ENCODE peak calls at places on chromosomes 11 and 22, in four cellular contexts. R, K, Z and Q are unnamed samples.

GRCh38 chr11:19087658-19088057 is 27.1 kb upstream of the MRGPRX2 start:
- DNase-seq in R (no peak), K (no peak), Z (no peak), Q (no peak)

GRCh38 chr22:39457047-39457545 is 284 bp downstream of the MGAT3 start:
- DNase-seq in R (no peak), K (no peak), Z (no peak), Q (no peak)

GRCh38 chr22:26845016-26845728 is 187.8 kb downstream of the MIAT start:
- DNase-seq in R (no peak), K (peak; percentile 92), Z (no peak), Q (no peak)

GRCh38 chr11:111835665-111836064 is 35.7 kb downstream of the ALG9 start:
- DNase-seq in R (no peak), K (no peak), Z (no peak), Q (no peak)

GRCh38 chr11:85759915-85760314 is 51.0 kb downstream of the SYTL2 start:
- DNase-seq in R (no peak), K (no peak), Z (no peak), Q (no peak)

GRCh38 chr22:26502688-26503561 is 9.3 kb downstream of the TFIP11 start:
- DNase-seq in R (peak; percentile 55), K (peak; percentile 66), Z (peak; percentile 25), Q (peak; percentile 66)

GRCh38 chr11:98107736-98108135 is 913.0 kb upstream of the CNTN5 start:
- DNase-seq in R (no peak), K (peak; percentile 22), Z (no peak), Q (no peak)

GRCh38 chr11:44596541-44597276 is 31.2 kb downstream of the CD82 start:
- DNase-seq in R (no peak), K (no peak), Z (no peak), Q (no peak)

GRCh38 chr22:17587631-17588030 is 24.3 kb downstream of the SLC25A18 start:
- DNase-seq in R (no peak), K (no peak), Z (no peak), Q (no peak)

GRCh38 chr11:18063131-18063530 is 17.1 kb upstream of the TPH1 start:
- DNase-seq in R (no peak), K (no peak), Z (no peak), Q (no peak)

GRCh38 chr11:129766858-129767604 is 48.6 kb upstream of the TMEM45B start:
- DNase-seq in R (peak; percentile 37), K (peak; percentile 66), Z (no peak), Q (peak; percentile 37)

GRCh38 chr22:29816539-29816938 is 21.5 kb downstream of the ASCC2 start:
- DNase-seq in R (no peak), K (no peak), Z (no peak), Q (no peak)

GRCh38 chr11:110490886-110491285 is 61.1 kb downstream of the FDX1 start:
- DNase-seq in R (no peak), K (no peak), Z (no peak), Q (no peak)

GRCh38 chr11:44806631-44807030 is 79.9 kb downstream of the TSPAN18 start:
- DNase-seq in R (no peak), K (no peak), Z (no peak), Q (no peak)

GRCh38 chr11:64688534-64688982 is 34.4 kb downstream of the NRXN2 start:
- DNase-seq in R (peak; percentile 89), K (peak; percentile 96), Z (peak; percentile 92), Q (peak; percentile 93)

GRCh38 chr11:3370268-3370870 is 8.6 kb downstream of the ZNF195 start:
- DNase-seq in R (no peak), K (no peak), Z (no peak), Q (no peak)

GRCh38 chr11:56706486-56706885 is 7.6 kb downstream of the OR9G1 start:
- DNase-seq in R (no peak), K (no peak), Z (no peak), Q (no peak)

GRCh38 chr11:57460017-57460755 is at the start of gene RTN4RL2:
- DNase-seq in R (no peak), K (peak; percentile 89), Z (peak; percentile 62), Q (peak; percentile 47)

GRCh38 chr11:37040921-37041320 is 442.9 kb upstream of the RAG2 start:
- DNase-seq in R (no peak), K (no peak), Z (no peak), Q (no peak)

GRCh38 chr11:117851091-117851490 is 25.4 kb downstream of the FXYD6 start:
- DNase-seq in R (no peak), K (peak; percentile 79), Z (no peak), Q (peak; percentile 30)

GRCh38 chr11:38598413-38598812 is 2000.4 kb upstream of the RAG2 start:
- DNase-seq in R (no peak), K (no peak), Z (no peak), Q (no peak)

GRCh38 chr11:64164392-64165312 is 1.3 kb downstream of the MACROD1 start:
- DNase-seq in R (peak; percentile 36), K (no peak), Z (peak; percentile 65), Q (no peak)

GRCh38 chr11:97567801-97568200 is 1178.0 kb downstream of the JRKL start:
- DNase-seq in R (no peak), K (no peak), Z (no peak), Q (no peak)

GRCh38 chr11:18140145-18140544 is 7.8 kb downstream of the MRGPRX3 start:
- DNase-seq in R (no peak), K (no peak), Z (no peak), Q (no peak)

GRCh38 chr11:86916330-86916729 is 38.9 kb downstream of the FZD4 start:
- DNase-seq in R (no peak), K (peak; percentile 95), Z (no peak), Q (no peak)

GRCh38 chr11:12125609-12126149 is 15.3 kb downstream of the MICAL2 start:
- DNase-seq in R (no peak), K (no peak), Z (no peak), Q (no peak)

GRCh38 chr22:37604875-37605274 is 3.8 kb upstream of the GGA1 start:
- DNase-seq in R (no peak), K (no peak), Z (no peak), Q (no peak)

GRCh38 chr11:44531636-44532035 is 33.8 kb upstream of the CD82 start:
- DNase-seq in R (no peak), K (no peak), Z (no peak), Q (no peak)

GRCh38 chr11:45927332-45927683 is 4.9 kb downstream of the LARGE2 start:
- DNase-seq in R (peak; percentile 7), K (no peak), Z (no peak), Q (no peak)

GRCh38 chr11:107372439-107372838 is 85.2 kb downstream of the CWF19L2 start:
- DNase-seq in R (no peak), K (no peak), Z (no peak), Q (no peak)

GRCh38 chr22:25068701-25069100 is 116.2 kb downstream of the KIAA1671 start:
- DNase-seq in R (no peak), K (no peak), Z (no peak), Q (no peak)

GRCh38 chr11:61267437-61267841 is 26.5 kb downstream of the PGA5 start:
- DNase-seq in R (peak; percentile 19), K (no peak), Z (no peak), Q (peak; percentile 73)

GRCh38 chr11:118167253-118167652 is 9.2 kb downstream of the SCN2B start:
- DNase-seq in R (no peak), K (no peak), Z (no peak), Q (no peak)

GRCh38 chr11:47376543-47377371 is 1.6 kb downstream of the SPI1 start:
- DNase-seq in R (peak; percentile 39), K (no peak), Z (no peak), Q (no peak)

DNA sequence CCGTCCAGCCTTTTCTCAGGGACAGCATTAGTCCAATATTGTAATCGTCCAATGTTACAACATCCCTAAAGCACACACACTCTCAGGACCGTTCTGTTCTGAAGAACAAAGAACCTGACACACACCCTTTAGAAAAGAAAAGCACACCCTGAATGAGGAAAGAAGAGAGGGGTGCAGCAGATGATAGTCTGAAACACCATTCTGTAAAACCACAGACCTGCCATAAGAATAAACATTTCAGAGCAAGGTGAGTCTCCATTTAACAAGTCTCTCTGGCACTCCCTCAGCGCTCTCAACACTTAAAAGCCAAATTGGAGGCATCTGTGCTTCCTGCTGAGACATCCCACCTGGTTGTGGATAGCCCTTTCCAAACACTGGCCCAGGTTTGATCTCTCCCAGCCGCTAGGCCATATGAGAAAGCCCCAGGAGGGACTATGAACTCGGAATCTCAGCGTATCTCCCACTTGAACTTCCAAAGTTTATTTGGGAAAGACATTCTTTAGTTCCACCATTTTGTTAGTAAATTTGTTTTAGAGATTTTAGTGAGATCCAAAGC is 36.3 kb downstream of the ETS1 start:
- DNase-seq in R (no peak), K (no peak), Z (no peak), Q (no peak)
- H3K4me1 ChIP-seq in R (peaks cover 20% of the 10 kb centered on the region), K (no peaks in the 10 kb centered on the region), Z (peaks cover 75% of the 10 kb centered on the region), Q (peaks cover 4% of the 10 kb centered on the region)

DNA sequence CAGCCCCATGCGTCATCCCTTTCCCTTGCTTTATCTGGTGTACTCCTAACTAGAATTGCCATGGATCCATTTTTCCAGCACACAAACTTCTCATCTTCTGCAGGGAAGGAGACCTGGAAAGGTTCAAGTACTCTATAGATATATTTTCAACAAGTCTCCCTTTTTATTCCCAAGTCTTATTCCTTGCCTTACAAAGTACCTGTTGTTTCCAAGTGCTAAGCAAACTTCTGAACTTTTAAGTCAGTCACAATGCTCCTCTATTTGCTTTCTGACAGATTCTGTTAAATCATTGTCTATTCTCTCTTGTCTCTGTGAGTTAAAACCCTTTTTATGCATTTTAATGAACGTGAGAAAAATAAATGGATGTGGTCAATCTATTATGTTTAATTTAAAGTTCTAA is 20.4 kb downstream of the CCDC73 start:
- DNase-seq in R (no peak), K (no peak), Z (no peak), Q (no peak)
- H3K27me3 ChIP-seq in R (no peaks in the 10 kb centered on the region), K (no peaks in the 10 kb centered on the region), Z (no peaks in the 10 kb centered on the region), Q (no peaks in the 10 kb centered on the region)

GRCh38 chr22:46047841-46048595 is 71.1 kb upstream of the WNT7B start:
- DNase-seq in R (peak; percentile 16), K (no peak), Z (no peak), Q (peak; percentile 24)
- H3K4me1 ChIP-seq in R (peaks cover 55% of the 10 kb centered on the region), K (peaks cover 20% of the 10 kb centered on the region), Z (peaks cover 91% of the 10 kb centered on the region), Q (peaks cover 58% of the 10 kb centered on the region)

DNA sequence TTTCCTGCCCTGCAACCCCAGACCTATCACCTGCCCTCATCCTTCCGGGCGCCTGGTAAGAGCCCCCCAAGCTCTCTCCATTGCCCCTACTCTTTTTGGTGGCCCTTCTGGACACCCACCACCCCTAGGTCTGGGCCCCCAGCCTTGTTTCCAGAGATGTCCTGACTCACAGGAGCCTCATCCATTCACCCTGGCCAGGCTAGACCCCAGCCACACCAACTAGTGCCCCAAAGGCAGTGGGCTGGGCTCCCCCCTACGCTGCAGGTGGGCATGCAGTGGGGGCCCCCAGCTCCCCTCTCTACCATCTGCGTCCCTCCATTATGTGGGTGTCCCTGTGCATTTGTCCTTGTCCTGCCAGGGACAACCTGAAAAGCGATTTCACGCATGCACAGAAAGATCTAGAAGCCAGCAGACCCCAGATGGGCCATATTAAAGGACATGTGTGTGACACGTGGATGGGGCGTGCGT is 1.4 kb downstream of the MRGPRF start:
- DNase-seq in R (no peak), K (no peak), Z (no peak), Q (no peak)
- H3K27me3 ChIP-seq in R (peaks cover 47% of the 10 kb centered on the region), K (no peaks in the 10 kb centered on the region), Z (peaks cover 48% of the 10 kb centered on the region), Q (no peaks in the 10 kb centered on the region)